ENCODE peak calls at places on chromosomes 7 and 10, in four cellular contexts. One of them, this sample, is unnamed.

GRCh38 chr7:90345548-90346319 is 782 bp upstream of the GTPBP10 start:
- DNase-seq in body of pancreas: no peak
- DNase-seq in BE2C: no peak
- DNase-seq in psoas muscle: no peak
- DNase-seq in this sample: no peak

GRCh38 chr7:144038887-144039286 is 9.9 kb upstream of the OR2A5 start:
- DNase-seq in body of pancreas: no peak
- DNase-seq in psoas muscle: no peak
- DNase-seq in BE2C: no peak
- DNase-seq in this sample: no peak

GRCh38 chr10:33183658-33184057 is 150.8 kb downstream of the NRP1 start:
- DNase-seq in psoas muscle: no peak
- DNase-seq in body of pancreas: no peak
- DNase-seq in BE2C: no peak
- DNase-seq in this sample: no peak

GRCh38 chr10:101066146-101066889 is 4.5 kb downstream of the KAZALD1 start:
- DNase-seq in psoas muscle: peak; percentile 73
- DNase-seq in BE2C: peak; percentile 89
- DNase-seq in body of pancreas: peak; percentile 65
- DNase-seq in this sample: no peak

GRCh38 chr10:93580824-93581223 is 14.4 kb downstream of the FFAR4 start:
- DNase-seq in BE2C: no peak
- DNase-seq in psoas muscle: no peak
- DNase-seq in body of pancreas: no peak
- DNase-seq in this sample: no peak

GRCh38 chr10:111211756-111212155 is 134.9 kb downstream of the ADRA2A start:
- DNase-seq in body of pancreas: no peak
- DNase-seq in BE2C: no peak
- DNase-seq in psoas muscle: no peak
- DNase-seq in this sample: no peak

GRCh38 chr10:11743461-11744338 is 1.5 kb downstream of the ECHDC3 start:
- DNase-seq in BE2C: no peak
- DNase-seq in psoas muscle: no peak
- DNase-seq in body of pancreas: no peak
- DNase-seq in this sample: no peak

GRCh38 chr10:43234471-43235041 is 32.3 kb downstream of the RASGEF1A start:
- DNase-seq in psoas muscle: no peak
- DNase-seq in BE2C: peak; percentile 2
- DNase-seq in body of pancreas: peak; percentile 6
- DNase-seq in this sample: no peak

GRCh38 chr10:101367569-101368453 is 13.8 kb downstream of the BTRC start:
- DNase-seq in body of pancreas: no peak
- DNase-seq in psoas muscle: no peak
- DNase-seq in BE2C: no peak
- DNase-seq in this sample: no peak

GRCh38 chr7:66036382-66036781 is 39.2 kb upstream of the ASL start:
- DNase-seq in psoas muscle: no peak
- DNase-seq in BE2C: no peak
- DNase-seq in body of pancreas: no peak
- DNase-seq in this sample: no peak

GRCh38 chr7:14115706-14116105 is 126.2 kb upstream of the ETV1 start:
- DNase-seq in body of pancreas: no peak
- DNase-seq in psoas muscle: no peak
- DNase-seq in BE2C: no peak
- DNase-seq in this sample: no peak

GRCh38 chr7:362416-363096 is 72.6 kb downstream of the FOXL3 start:
- DNase-seq in body of pancreas: no peak
- DNase-seq in BE2C: no peak
- DNase-seq in psoas muscle: peak; percentile 14
- DNase-seq in this sample: peak; percentile 76

GRCh38 chr10:13788701-13789447 is 202.1 kb downstream of the PRPF18 start:
- DNase-seq in body of pancreas: peak; percentile 31
- DNase-seq in BE2C: no peak
- DNase-seq in psoas muscle: peak; percentile 71
- DNase-seq in this sample: no peak

GRCh38 chr10:63722537-63722936 is 201.3 kb downstream of the REEP3 start:
- DNase-seq in BE2C: peak; percentile 35
- DNase-seq in body of pancreas: no peak
- DNase-seq in psoas muscle: peak; percentile 40
- DNase-seq in this sample: no peak

GRCh38 chr7:116431783-116432182 is 67.8 kb upstream of the CAV2 start:
- DNase-seq in BE2C: no peak
- DNase-seq in psoas muscle: no peak
- DNase-seq in body of pancreas: no peak
- DNase-seq in this sample: no peak

GRCh38 chr10:118701529-118702323 is 53.0 kb downstream of the CACUL1 start:
- DNase-seq in body of pancreas: no peak
- DNase-seq in psoas muscle: no peak
- DNase-seq in BE2C: peak; percentile 43
- DNase-seq in this sample: no peak

GRCh38 chr7:79593819-79594218 is 140.4 kb upstream of the MAGI2 start:
- DNase-seq in BE2C: peak; percentile 61
- DNase-seq in psoas muscle: no peak
- DNase-seq in body of pancreas: no peak
- DNase-seq in this sample: no peak

GRCh38 chr7:149495785-149496641 is 1.6 kb downstream of the ZNF746 start:
- DNase-seq in BE2C: peak; percentile 80
- DNase-seq in body of pancreas: peak; percentile 58
- DNase-seq in psoas muscle: peak; percentile 75
- DNase-seq in this sample: no peak

GRCh38 chr7:35593896-35594295 is 101.0 kb downstream of the HERPUD2 start:
- DNase-seq in BE2C: peak; percentile 47
- DNase-seq in body of pancreas: no peak
- DNase-seq in psoas muscle: no peak
- DNase-seq in this sample: peak; percentile 41

GRCh38 chr7:35599642-35600041 is 95.3 kb downstream of the HERPUD2 start:
- DNase-seq in psoas muscle: no peak
- DNase-seq in BE2C: no peak
- DNase-seq in body of pancreas: no peak
- DNase-seq in this sample: no peak

GRCh38 chr7:35599061-35599460 is 95.9 kb downstream of the HERPUD2 start:
- DNase-seq in BE2C: no peak
- DNase-seq in psoas muscle: no peak
- DNase-seq in body of pancreas: no peak
- DNase-seq in this sample: no peak

DNA sequence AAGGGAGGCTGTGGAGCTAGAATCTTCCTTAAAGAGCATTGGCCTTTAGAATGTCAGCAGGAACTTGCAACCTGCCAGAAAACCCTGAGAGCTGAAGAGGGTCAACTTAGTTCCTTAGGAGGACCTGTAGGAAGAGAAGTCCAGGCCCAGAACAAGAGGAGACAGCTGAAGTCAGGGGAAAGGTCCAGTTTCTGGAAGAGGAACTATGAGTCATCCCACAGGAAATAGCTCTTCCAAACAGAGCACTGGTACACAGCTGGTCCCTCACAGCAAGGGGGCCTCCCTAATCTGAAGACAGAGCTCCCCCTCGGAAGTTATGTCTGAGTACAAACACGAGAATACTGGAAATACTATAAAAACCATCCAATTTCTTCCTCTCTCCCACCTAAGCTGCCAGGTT is 98.9 kb downstream of the HERPUD2 start:
- DNase-seq in body of pancreas: no peak
- DNase-seq in BE2C: no peak
- DNase-seq in psoas muscle: no peak
- DNase-seq in this sample: no peak
- H3K4me3 ChIP-seq in body of pancreas: no peak overlapping the region
- H3K4me3 ChIP-seq in BE2C: no peak overlapping the region
- H3K4me3 ChIP-seq in psoas muscle: no peak overlapping the region
- H3K4me3 ChIP-seq in this sample: no peak overlapping the region

GRCh38 chr10:68959695-68960524 is 3.9 kb downstream of the DDX21 start:
- DNase-seq in body of pancreas: no peak
- DNase-seq in psoas muscle: no peak
- DNase-seq in BE2C: no peak
- DNase-seq in this sample: no peak

GRCh38 chr10:68957284-68957615 is 1.3 kb downstream of the DDX21 start:
- DNase-seq in body of pancreas: no peak
- DNase-seq in BE2C: no peak
- DNase-seq in psoas muscle: no peak
- DNase-seq in this sample: no peak

GRCh38 chr10:68955786-68956532 is at the start of gene DDX21:
- DNase-seq in body of pancreas: peak; percentile 87
- DNase-seq in BE2C: peak; percentile 91
- DNase-seq in psoas muscle: peak; percentile 90
- DNase-seq in this sample: peak; percentile 90

GRCh38 chr10:68955414-68955785 is 570 bp upstream of the DDX21 start:
- DNase-seq in psoas muscle: no peak
- DNase-seq in body of pancreas: no peak
- DNase-seq in BE2C: peak; percentile 23
- DNase-seq in this sample: peak; percentile 37

GRCh38 chr10:68957654-68958053 is 1.7 kb downstream of the DDX21 start:
- DNase-seq in BE2C: no peak
- DNase-seq in psoas muscle: no peak
- DNase-seq in body of pancreas: no peak
- DNase-seq in this sample: no peak
- H3K4me3 ChIP-seq in BE2C: peak overlapping the region; percentile 96
- H3K4me3 ChIP-seq in psoas muscle: peak overlapping the region; percentile 99
- H3K4me3 ChIP-seq in body of pancreas: no peak overlapping the region
- H3K4me3 ChIP-seq in this sample: peak overlapping the region; percentile 98

DNA sequence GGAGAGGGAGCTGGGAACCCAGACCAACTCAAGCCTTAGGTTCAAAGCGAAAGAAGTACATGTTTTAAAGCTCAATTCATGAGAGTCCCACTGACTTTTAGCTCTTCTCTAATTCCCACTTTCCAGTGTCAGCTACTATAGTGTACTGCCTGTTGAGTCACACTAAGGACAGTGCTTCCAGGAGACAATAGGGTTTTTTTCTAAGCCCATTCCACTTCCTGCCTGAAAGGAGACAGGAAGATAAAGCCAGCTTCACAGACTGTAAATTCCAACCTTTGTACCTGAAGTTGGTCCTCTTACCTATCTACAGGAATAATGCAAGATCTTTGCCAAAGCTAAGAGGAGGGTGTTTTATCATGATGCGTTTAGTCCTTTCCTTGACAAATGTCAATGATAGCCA is 4.4 kb downstream of the MSRB2 start:
- DNase-seq in psoas muscle: no peak
- DNase-seq in BE2C: no peak
- DNase-seq in body of pancreas: no peak
- DNase-seq in this sample: no peak
- H3K4me3 ChIP-seq in psoas muscle: no peak overlapping the region
- H3K4me3 ChIP-seq in BE2C: no peak overlapping the region
- H3K4me3 ChIP-seq in body of pancreas: no peak overlapping the region
- H3K4me3 ChIP-seq in this sample: no peak overlapping the region

DNA sequence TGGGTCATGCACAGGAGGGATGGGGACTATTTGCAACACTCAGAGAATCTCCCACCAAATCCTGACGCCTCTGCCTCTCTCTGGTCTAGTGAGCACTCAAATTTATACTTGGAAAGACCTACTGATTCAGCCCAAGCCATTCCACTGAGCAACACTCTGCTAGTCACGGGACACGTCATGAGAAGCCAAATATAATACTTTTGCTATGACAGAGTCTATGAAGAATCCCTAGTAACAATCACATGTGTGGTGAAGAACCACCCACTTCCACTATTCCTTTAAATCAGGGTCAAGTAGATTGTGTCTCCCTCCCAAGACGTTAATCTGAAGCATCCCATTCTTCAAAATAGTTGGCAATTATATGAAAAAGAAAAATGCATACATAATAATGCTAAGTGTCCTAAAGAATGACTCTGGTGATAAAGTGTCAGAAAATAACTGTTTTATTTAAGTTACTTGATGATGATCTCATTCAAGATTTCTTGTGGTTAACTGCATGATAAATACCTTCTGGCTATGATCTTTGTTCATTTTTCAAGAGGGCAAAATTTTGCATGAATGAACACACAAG is 28.5 kb downstream of the CHCHD3 start:
- DNase-seq in psoas muscle: no peak
- DNase-seq in body of pancreas: no peak
- DNase-seq in BE2C: no peak
- DNase-seq in this sample: no peak
- H3K4me3 ChIP-seq in psoas muscle: no peak overlapping the region
- H3K4me3 ChIP-seq in body of pancreas: no peak overlapping the region
- H3K4me3 ChIP-seq in BE2C: no peak overlapping the region
- H3K4me3 ChIP-seq in this sample: no peak overlapping the region

GRCh38 chr7:110058401-110058800 is 1032.5 kb upstream of the LRRN3 start:
- DNase-seq in body of pancreas: no peak
- DNase-seq in psoas muscle: no peak
- DNase-seq in BE2C: no peak
- DNase-seq in this sample: no peak
- H3K4me3 ChIP-seq in body of pancreas: no peak overlapping the region
- H3K4me3 ChIP-seq in psoas muscle: no peak overlapping the region
- H3K4me3 ChIP-seq in BE2C: no peak overlapping the region
- H3K4me3 ChIP-seq in this sample: no peak overlapping the region

GRCh38 chr10:104329754-104330153 is 8.5 kb downstream of the ITPRIP start:
- DNase-seq in body of pancreas: no peak
- DNase-seq in BE2C: no peak
- DNase-seq in psoas muscle: peak; percentile 45
- DNase-seq in this sample: no peak
- H3K4me3 ChIP-seq in body of pancreas: no peak overlapping the region
- H3K4me3 ChIP-seq in BE2C: no peak overlapping the region
- H3K4me3 ChIP-seq in psoas muscle: peak overlapping the region; percentile 27
- H3K4me3 ChIP-seq in this sample: no peak overlapping the region

GRCh38 chr10:19654576-19654975 is 161.7 kb upstream of the PLXDC2 start:
- DNase-seq in psoas muscle: no peak
- DNase-seq in body of pancreas: no peak
- DNase-seq in BE2C: no peak
- DNase-seq in this sample: no peak
- H3K4me3 ChIP-seq in psoas muscle: no peak overlapping the region
- H3K4me3 ChIP-seq in body of pancreas: no peak overlapping the region
- H3K4me3 ChIP-seq in BE2C: no peak overlapping the region
- H3K4me3 ChIP-seq in this sample: no peak overlapping the region

GRCh38 chr7:101717986-101718746 is 89.1 kb upstream of the MYL10 start:
- DNase-seq in body of pancreas: no peak
- DNase-seq in BE2C: no peak
- DNase-seq in psoas muscle: peak; percentile 53
- DNase-seq in this sample: no peak

GRCh38 chr7:101714097-101714496 is 85.0 kb upstream of the MYL10 start:
- DNase-seq in body of pancreas: no peak
- DNase-seq in psoas muscle: no peak
- DNase-seq in BE2C: no peak
- DNase-seq in this sample: no peak

GRCh38 chr7:101720324-101720723 is 91.2 kb upstream of the MYL10 start:
- DNase-seq in body of pancreas: no peak
- DNase-seq in psoas muscle: no peak
- DNase-seq in BE2C: no peak
- DNase-seq in this sample: peak; percentile 67

GRCh38 chr7:101722247-101722646 is 93.2 kb upstream of the MYL10 start:
- DNase-seq in BE2C: no peak
- DNase-seq in body of pancreas: no peak
- DNase-seq in psoas muscle: no peak
- DNase-seq in this sample: no peak

GRCh38 chr7:101718747-101719260 is 89.7 kb upstream of the MYL10 start:
- DNase-seq in psoas muscle: no peak
- DNase-seq in body of pancreas: no peak
- DNase-seq in BE2C: no peak
- DNase-seq in this sample: no peak
- H3K4me3 ChIP-seq in psoas muscle: no peak overlapping the region
- H3K4me3 ChIP-seq in body of pancreas: no peak overlapping the region
- H3K4me3 ChIP-seq in BE2C: no peak overlapping the region
- H3K4me3 ChIP-seq in this sample: no peak overlapping the region